ENCODE peak calls at places on chromosomes 7 and 10, in ten cellular contexts. P is T1000; J is AG04450; F is T-cell; Y is SW480; L is A673; H is activated CD4-positive, alpha-beta T cell treated with anti-CD3 and anti-CD28 coated beads for 1 hour; V is cardiac septum; I is COR-L47; X is activated CD8-positive, alpha-beta memory T cell treated with anti-CD3 and anti-CD28 coated beads, Interleukin-2, amount 50 U/mL, for 48 hours. K is an unnamed sample.

GRCh38 chr7:50591480-50592438 is 26.6 kb upstream of the DDC start:
- DNase-seq in J (no peak), H (no peak), L (no peak), P (no peak), X (no peak), Y (peak), F (no peak), V (no peak), I (peak), K (no peak)

GRCh38 chr7:25851332-25852248 is 300.4 kb upstream of the NFE2L3 start:
- DNase-seq in H (no peak), P (peak), J (peak), I (peak), L (peak), X (peak), F (peak), Y (peak), V (peak), K (peak)

GRCh38 chr7:79709574-79710409 is 256.3 kb upstream of the MAGI2 start:
- DNase-seq in J (no peak), V (no peak), Y (peak), P (no peak), I (peak), X (no peak), L (peak), H (no peak), F (no peak), K (peak)

GRCh38 chr7:44196450-44196872 is 4.3 kb upstream of the YKT6 start:
- DNase-seq in Y (peak), P (peak), F (no peak), J (no peak), H (no peak), L (peak), V (no peak), X (no peak), I (peak), K (peak)

GRCh38 chr7:127629268-127629854 is 11.4 kb upstream of the PAX4 start:
- DNase-seq in F (no peak), J (no peak), X (peak), V (no peak), Y (peak), P (no peak), I (no peak), H (no peak), L (no peak), K (peak)

GRCh38 chr7:101179117-101179779 is 845 bp downstream of the NAT16 start:
- DNase-seq in V (no peak), P (no peak), X (no peak), J (no peak), I (no peak), H (no peak), F (no peak), Y (no peak), L (no peak), K (no peak)

GRCh38 chr10:44935201-44935960 is 24.2 kb upstream of the RASSF4 start:
- DNase-seq in J (peak), X (no peak), I (no peak), L (no peak), H (no peak), V (peak), P (peak), F (no peak), Y (peak), K (no peak)

GRCh38 chr10:122997864-122998263 is 10.7 kb downstream of the IKZF5 start:
- DNase-seq in F (no peak), L (no peak), J (no peak), X (no peak), V (no peak), I (no peak), Y (no peak), H (no peak), P (no peak), K (no peak)

GRCh38 chr10:14904316-14904732 is 25.7 kb downstream of the SUV39H2 start:
- DNase-seq in V (no peak), I (no peak), L (peak), H (no peak), P (peak), Y (peak), X (no peak), F (peak), J (no peak), K (peak)

GRCh38 chr10:102632394-102633062 is 11.8 kb upstream of the TRIM8 start:
- DNase-seq in H (no peak), V (peak), Y (no peak), J (no peak), L (no peak), P (no peak), F (no peak), X (no peak), I (no peak), K (no peak)

GRCh38 chr7:155386608-155387007 is 71.3 kb upstream of the EN2 start:
- DNase-seq in H (no peak), L (no peak), F (no peak), J (no peak), I (no peak), P (no peak), Y (no peak), X (no peak), V (no peak), K (no peak)

GRCh38 chr7:138538518-138538917 is 78.5 kb downstream of the TRIM24 start:
- DNase-seq in J (peak), L (no peak), X (no peak), I (no peak), V (no peak), F (no peak), P (no peak), Y (no peak), H (no peak), K (no peak)

GRCh38 chr7:146255604-146256003 is 139.0 kb downstream of the CNTNAP2 start:
- DNase-seq in J (no peak), L (no peak), Y (no peak), X (no peak), I (no peak), F (no peak), V (no peak), H (no peak), P (no peak), K (no peak)

GRCh38 chr10:58266826-58267712 is 625 bp downstream of the IPMK start:
- DNase-seq in X (peak), L (peak), P (peak), H (peak), J (no peak), Y (peak), F (peak), I (peak), V (peak), K (peak)

GRCh38 chr7:121385800-121386179 is 10.3 kb downstream of the FAM3C start:
- DNase-seq in P (no peak), F (no peak), Y (no peak), L (peak), X (no peak), J (no peak), H (no peak), V (no peak), I (no peak), K (no peak)

GRCh38 chr10:113550365-113550764 is 2.5 kb upstream of the HABP2 start:
- DNase-seq in I (peak), Y (no peak), V (no peak), F (no peak), P (no peak), X (no peak), H (no peak), L (peak), J (no peak), K (no peak)

GRCh38 chr7:7783001-7783400 is 64.6 kb upstream of the RPA3 start:
- DNase-seq in J (no peak), X (no peak), V (no peak), Y (no peak), H (no peak), L (no peak), P (no peak), I (no peak), F (no peak), K (peak)

GRCh38 chr7:1460757-1461639 is 1.7 kb upstream of the MICALL2 start:
- DNase-seq in I (no peak), X (no peak), Y (peak), H (no peak), J (no peak), V (peak), F (no peak), L (no peak), P (no peak), K (peak)

GRCh38 chr7:156456032-156456431 is 184.5 kb upstream of the RNF32 start:
- DNase-seq in H (no peak), X (no peak), I (no peak), P (no peak), Y (no peak), L (no peak), F (no peak), J (no peak), V (no peak), K (no peak)

GRCh38 chr7:1651897-1652296 is 18.2 kb upstream of the ELFN1 start:
- DNase-seq in V (no peak), X (no peak), L (no peak), H (no peak), P (no peak), I (no peak), J (no peak), F (no peak), Y (no peak), K (no peak)

GRCh38 chr7:45219801-45220200 is 62.2 kb downstream of the RAMP3 start:
- DNase-seq in L (no peak), F (no peak), Y (no peak), H (no peak), P (no peak), J (no peak), X (no peak), V (no peak), I (no peak), K (no peak)

GRCh38 chr10:50421026-50421719 is 169.9 kb upstream of the ASAH2 start:
- DNase-seq in F (no peak), H (no peak), Y (peak), L (peak), P (no peak), I (no peak), J (no peak), X (no peak), V (no peak), K (peak)

GRCh38 chr10:79472951-79473350 is 27.5 kb upstream of the ZCCHC24 start:
- DNase-seq in X (no peak), J (no peak), I (no peak), L (no peak), H (no peak), V (no peak), F (no peak), P (no peak), Y (no peak), K (no peak)

GRCh38 chr10:97633921-97634320 is 621 bp upstream of the MORN4 start:
- DNase-seq in L (peak), P (no peak), I (no peak), X (peak), F (no peak), V (no peak), Y (peak), J (no peak), H (no peak), K (peak)

GRCh38 chr7:83588602-83589240 is 60.2 kb downstream of the SEMA3E start:
- DNase-seq in L (peak), H (no peak), I (no peak), V (no peak), X (no peak), J (no peak), Y (no peak), F (no peak), P (no peak), K (no peak)

GRCh38 chr7:95324396-95324795 is at the start of gene PON1:
- DNase-seq in J (no peak), Y (no peak), F (peak), P (no peak), I (peak), H (no peak), V (no peak), X (no peak), L (no peak), K (no peak)

GRCh38 chr10:119316729-119317097 is 109.3 kb downstream of the GRK5 start:
- DNase-seq in P (peak), H (no peak), F (no peak), Y (peak), I (no peak), J (peak), X (no peak), V (no peak), L (peak), K (no peak)

GRCh38 chr10:79209340-79209739 is 137.9 kb upstream of the PPIF start:
- DNase-seq in F (no peak), H (no peak), V (no peak), X (no peak), I (no peak), Y (no peak), P (no peak), J (no peak), L (no peak), K (no peak)

GRCh38 chr7:8590791-8591190 is 157.4 kb downstream of the NXPH1 start:
- DNase-seq in V (no peak), J (no peak), F (no peak), H (no peak), P (no peak), X (no peak), Y (no peak), L (no peak), I (peak), K (no peak)

GRCh38 chr7:119935418-119936025 is 337.5 kb upstream of the KCND2 start:
- DNase-seq in L (peak), F (no peak), I (peak), Y (peak), V (no peak), X (no peak), H (no peak), J (peak), P (no peak), K (peak)

K was measured in OCI-M1.